ENCODE peak calls at places on chromosomes 2 and 18, in eight cellular contexts. O, H, M, W, B, K, S and U are unnamed samples.

GRCh38 chr18:25614168-25614567 is 262.2 kb upstream of the ZNF521 start:
- DNase-seq in B (no peak), H (no peak), M (no peak), O (no peak), S (no peak), W (no peak), K (no peak), U (no peak)

GRCh38 chr2:217331577-217332139 is 471.8 kb upstream of the TNP1 start:
- DNase-seq in S (peak; percentile 69), O (no peak), M (no peak), W (no peak), H (no peak), B (no peak), K (no peak), U (peak; percentile 88)

GRCh38 chr2:235105821-235106359 is 154.1 kb downstream of the SH3BP4 start:
- DNase-seq in K (no peak), W (no peak), O (no peak), H (no peak), B (no peak), M (no peak), S (no peak), U (peak; percentile 68)

GRCh38 chr2:102396012-102396411 is 26.9 kb upstream of the IL18RAP start:
- DNase-seq in M (no peak), H (no peak), O (no peak), W (no peak), K (no peak), S (no peak), B (no peak), U (no peak)

GRCh38 chr2:216372761-216373291 is 543 bp upstream of the MARCHF4 start:
- DNase-seq in K (no peak), B (no peak), H (no peak), S (peak; percentile 63), O (no peak), M (no peak), W (no peak), U (peak; percentile 81)

GRCh38 chr2:181891258-181891965 is at the start of gene ITPRID2:
- DNase-seq in M (peak; percentile 74), K (peak; percentile 84), W (peak; percentile 95), B (peak; percentile 77), H (peak; percentile 87), S (peak; percentile 92), O (peak; percentile 79), U (peak; percentile 96)

GRCh38 chr2:236341721-236342120 is 77.5 kb upstream of the ASB18 start:
- DNase-seq in K (no peak), B (no peak), W (no peak), H (no peak), S (no peak), O (no peak), M (no peak), U (no peak)

GRCh38 chr2:239262484-239263230 is 138.2 kb downstream of the HDAC4 start:
- DNase-seq in H (peak; percentile 18), W (no peak), S (no peak), B (no peak), K (no peak), M (no peak), O (no peak), U (no peak)

GRCh38 chr2:6653281-6653750 is 212.4 kb downstream of the CMPK2 start:
- DNase-seq in K (no peak), M (no peak), W (no peak), B (no peak), O (no peak), H (no peak), S (no peak), U (no peak)

GRCh38 chr2:25065768-25066167 is 23.9 kb downstream of the EFR3B start:
- DNase-seq in K (no peak), H (no peak), O (no peak), S (no peak), M (no peak), B (no peak), W (no peak), U (no peak)

GRCh38 chr2:242032780-242033656 is 163.5 kb downstream of the RTP5 start:
- DNase-seq in H (peak; percentile 12), K (no peak), M (no peak), B (no peak), S (no peak), W (no peak), O (no peak), U (no peak)

GRCh38 chr2:164992818-164993217 is 37.5 kb upstream of the SLC38A11 start:
- DNase-seq in K (peak; percentile 81), B (peak; percentile 21), M (no peak), H (peak; percentile 55), S (peak; percentile 87), O (peak; percentile 46), W (no peak), U (peak; percentile 64)

GRCh38 chr2:6203297-6203959 is 511.2 kb downstream of the SOX11 start:
- DNase-seq in W (no peak), H (no peak), O (no peak), K (no peak), B (no peak), M (no peak), S (no peak), U (no peak)

GRCh38 chr2:55618649-55619055 is 1.2 kb upstream of the PPP4R3B start:
- DNase-seq in B (peak; percentile 63), M (no peak), K (peak; percentile 75), H (peak; percentile 71), S (peak; percentile 58), O (peak; percentile 67), W (peak; percentile 62), U (peak; percentile 63)

GRCh38 chr18:52070295-52070756 is 269.7 kb upstream of the DCC start:
- DNase-seq in B (no peak), S (no peak), K (no peak), H (no peak), W (no peak), O (no peak), M (no peak), U (no peak)

GRCh38 chr2:52852006-52852405 is 915.6 kb upstream of the CHAC2 start:
- DNase-seq in M (no peak), W (no peak), H (no peak), S (no peak), K (no peak), B (no peak), O (no peak), U (no peak)

GRCh38 chr18:74083071-74083954 is 64.3 kb downstream of the FBXO15 start:
- DNase-seq in B (no peak), S (no peak), H (no peak), O (no peak), M (no peak), K (no peak), W (no peak), U (no peak)

GRCh38 chr2:45138904-45139303 is 129.7 kb upstream of the SIX2 start:
- DNase-seq in S (no peak), B (no peak), O (no peak), W (no peak), K (no peak), H (no peak), M (no peak), U (no peak)

GRCh38 chr2:193240752-193241151 is 1046.0 kb upstream of the TMEFF2 start:
- DNase-seq in K (no peak), O (no peak), H (no peak), W (no peak), M (no peak), S (no peak), B (no peak), U (no peak)

GRCh38 chr2:62410926-62411456 is 95.0 kb downstream of the TMEM17 start:
- DNase-seq in O (no peak), H (no peak), W (no peak), K (no peak), M (no peak), B (no peak), S (peak; percentile 21), U (peak; percentile 75)

GRCh38 chr2:62415518-62415917 is 90.5 kb downstream of the TMEM17 start:
- DNase-seq in K (no peak), H (no peak), S (no peak), W (no peak), M (no peak), O (no peak), B (no peak), U (no peak)

GRCh38 chr2:62413116-62413663 is 92.8 kb downstream of the TMEM17 start:
- DNase-seq in H (no peak), S (no peak), K (no peak), M (no peak), B (no peak), O (no peak), W (no peak), U (no peak)

GRCh38 chr2:62412347-62412742 is 93.7 kb downstream of the TMEM17 start:
- DNase-seq in S (peak; percentile 65), B (no peak), M (no peak), K (peak; percentile 16), H (no peak), O (no peak), W (no peak), U (peak; percentile 70)

DNA sequence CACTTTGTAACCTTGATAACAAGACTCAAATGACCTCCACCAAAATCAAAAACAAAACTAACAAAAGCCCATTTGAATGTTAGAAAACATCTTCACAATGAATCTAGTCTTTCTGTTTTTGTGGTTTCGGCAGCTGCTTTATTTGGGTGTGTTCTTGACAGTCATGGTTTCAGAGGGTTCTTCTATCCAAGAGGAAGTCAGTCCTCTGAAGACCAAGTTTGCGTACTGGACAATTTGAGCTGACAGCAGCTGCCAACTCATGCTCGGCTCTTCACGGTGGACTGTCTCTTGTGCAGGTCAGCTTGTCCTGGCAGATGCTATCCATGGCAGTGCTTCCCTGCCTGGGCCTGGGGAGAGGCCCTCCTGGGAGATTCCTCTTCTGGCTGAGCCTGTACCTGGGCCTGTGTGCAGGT is 91.0 kb downstream of the TMEM17 start:
- DNase-seq in B (peak; percentile 48), W (no peak), O (no peak), S (no peak), K (peak; percentile 21), H (no peak), M (no peak), U (no peak)
- H3K27ac ChIP-seq in B (no peak overlapping the region), W (no peak overlapping the region), O (no peak overlapping the region), S (no peak overlapping the region), K (no peak overlapping the region), H (no peak overlapping the region), M (peak overlapping the region; percentile 46), U (no peak overlapping the region)

DNA sequence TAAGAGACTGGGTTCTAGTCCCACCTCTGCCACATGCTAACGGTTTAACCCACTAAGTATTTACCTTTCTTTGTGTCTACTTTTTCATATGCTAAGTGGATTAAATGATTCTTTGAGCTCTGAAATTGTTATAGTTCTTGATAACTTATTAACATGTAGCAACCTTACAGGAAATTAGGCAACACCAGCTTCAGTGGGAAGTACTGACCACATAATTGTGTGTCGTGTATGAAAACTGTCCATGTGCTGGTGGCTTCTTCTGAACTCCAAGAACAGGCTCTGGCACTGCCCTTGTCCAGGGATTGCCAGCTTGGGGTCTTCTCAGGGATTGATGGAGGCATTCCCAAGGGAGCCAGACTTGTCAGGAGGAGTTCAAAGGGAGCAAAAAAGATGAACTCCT is 427.7 kb downstream of the TGIF1 start:
- DNase-seq in O (no peak), K (no peak), H (no peak), M (no peak), W (no peak), B (peak; percentile 70), S (peak; percentile 15), U (no peak)
- H3K27ac ChIP-seq in O (no peak overlapping the region), K (no peak overlapping the region), H (no peak overlapping the region), M (no peak overlapping the region), W (no peak overlapping the region), B (peak overlapping the region; percentile 4), S (no peak overlapping the region), U (no peak overlapping the region)

GRCh38 chr2:120442541-120442922 is 96.6 kb downstream of the INHBB start:
- DNase-seq in W (no peak), O (no peak), H (no peak), K (no peak), S (no peak), B (no peak), M (no peak), U (no peak)
- H3K27ac ChIP-seq in W (no peak overlapping the region), O (no peak overlapping the region), H (no peak overlapping the region), K (no peak overlapping the region), S (no peak overlapping the region), B (no peak overlapping the region), M (no peak overlapping the region), U (peak overlapping the region; percentile 32)

GRCh38 chr2:202592580-202592979 is 42.2 kb upstream of the FAM117B start:
- DNase-seq in K (no peak), M (no peak), B (no peak), S (no peak), W (no peak), H (no peak), O (no peak), U (no peak)
- H3K27ac ChIP-seq in K (no peak overlapping the region), M (no peak overlapping the region), B (no peak overlapping the region), S (no peak overlapping the region), W (no peak overlapping the region), H (no peak overlapping the region), O (no peak overlapping the region), U (no peak overlapping the region)